ENCODE peak calls at places on chromosomes 16 and 17, in six cellular contexts. J is heart left ventricle, Q is IMR-90, E is lower lobe of right lung, N is adrenal gland, H is colonic mucosa. R is an unnamed sample.

GRCh38 chr16:49632111-49632797 is 223.7 kb downstream of the ZNF423 start:
- DNase-seq in J (no peak), Q (no peak), E (no peak), N (peak), H (no peak), R (peak)

GRCh38 chr17:69430488-69430887 is 16.0 kb downstream of the MAP2K6 start:
- DNase-seq in J (no peak), Q (no peak), E (no peak), N (no peak), H (no peak), R (no peak)

GRCh38 chr17:64401244-64401860 is 10.7 kb upstream of the PECAM1 start:
- DNase-seq in J (no peak), Q (no peak), E (no peak), N (no peak), H (no peak), R (no peak)

GRCh38 chr17:43627657-43628650 is 33.8 kb downstream of the MEOX1 start:
- DNase-seq in J (peak), Q (peak), E (no peak), N (peak), H (no peak), R (no peak)

GRCh38 chr16:80583466-80583865 is 42.7 kb downstream of the DYNLRB2 start:
- DNase-seq in J (no peak), Q (peak), E (no peak), N (peak), H (no peak), R (no peak)

GRCh38 chr16:2787406-2787805 is at the start of gene PRSS33:
- DNase-seq in J (no peak), Q (no peak), E (peak), N (no peak), H (no peak), R (no peak)

GRCh38 chr16:65176603-65177002 is 54.7 kb upstream of the CDH11 start:
- DNase-seq in J (peak), Q (peak), E (no peak), N (peak), H (peak), R (no peak)

GRCh38 chr17:12256380-12256995 is 235.8 kb downstream of the MAP2K4 start:
- DNase-seq in J (no peak), Q (peak), E (no peak), N (peak), H (peak), R (peak)

GRCh38 chr16:90050969-90051368 is 26.2 kb downstream of the PRDM7 start:
- DNase-seq in J (no peak), Q (no peak), E (no peak), N (no peak), H (no peak), R (no peak)

GRCh38 chr16:19071811-19072777 is 4.7 kb downstream of the COQ7 start:
- DNase-seq in J (peak), Q (peak), E (peak), N (peak), H (peak), R (no peak)

GRCh38 chr16:19093631-19094541 is 19.9 kb upstream of the ITPRIPL2 start:
- DNase-seq in J (no peak), Q (no peak), E (no peak), N (no peak), H (no peak), R (peak)

GRCh38 chr16:13956635-13957196 is 36.8 kb downstream of the ERCC4 start:
- DNase-seq in J (no peak), Q (no peak), E (no peak), N (no peak), H (no peak), R (no peak)

GRCh38 chr17:7855643-7856080 is 796 bp downstream of the TMEM88 start:
- DNase-seq in J (peak), Q (no peak), E (no peak), N (peak), H (no peak), R (peak)

GRCh38 chr16:78509965-78510364 is 410.5 kb downstream of the WWOX start:
- DNase-seq in J (no peak), Q (no peak), E (no peak), N (no peak), H (no peak), R (no peak)
- H3K27ac ChIP-seq in J (no peak), Q (no peak), E (no peak), N (no peak), H (no peak), R (no peak)

GRCh38 chr17:74446551-74447500 is 14.9 kb downstream of the GPRC5C start:
- DNase-seq in J (peak), Q (no peak), E (peak), N (peak), H (no peak), R (peak)
- TF ChIP-seq CTCF in J (no peak), Q (no peak), E (no peak), N (no peak), H (no peak), R (peak)

GRCh38 chr16:31074073-31074813 is at the start of the genes ZNF646 and ZNF668:
- DNase-seq in J (peak), Q (peak), E (peak), N (peak), H (peak), R (peak)
- H3K27ac ChIP-seq in J (peak), Q (peak), E (peak), N (peak), H (peak), R (peak)

DNA sequence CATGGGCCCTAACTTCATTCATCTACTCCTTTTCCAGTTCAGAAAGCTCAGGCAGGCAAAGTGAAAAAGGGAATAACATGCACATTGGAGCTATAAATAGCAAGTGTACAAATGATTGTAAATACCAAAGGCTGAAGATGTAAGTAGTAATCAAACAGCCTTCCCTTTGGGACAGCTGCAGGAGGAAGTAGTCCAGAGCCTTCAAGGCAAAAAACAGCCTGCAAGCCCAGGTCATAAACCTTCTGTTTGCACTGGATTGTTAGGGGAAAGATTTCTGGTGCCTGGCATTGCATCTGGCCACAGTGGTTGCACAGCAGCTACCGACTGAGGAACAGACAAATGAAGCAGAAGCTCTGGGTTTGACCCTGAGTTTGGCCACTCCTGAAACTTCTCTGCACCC is 98.6 kb upstream of the PMFBP1 start:
- DNase-seq in J (no peak), Q (no peak), E (no peak), N (no peak), H (peak), R (no peak)
- TF ChIP-seq CTCF in J (no peak), Q (no peak), E (no peak), N (no peak), H (no peak), R (no peak)

DNA sequence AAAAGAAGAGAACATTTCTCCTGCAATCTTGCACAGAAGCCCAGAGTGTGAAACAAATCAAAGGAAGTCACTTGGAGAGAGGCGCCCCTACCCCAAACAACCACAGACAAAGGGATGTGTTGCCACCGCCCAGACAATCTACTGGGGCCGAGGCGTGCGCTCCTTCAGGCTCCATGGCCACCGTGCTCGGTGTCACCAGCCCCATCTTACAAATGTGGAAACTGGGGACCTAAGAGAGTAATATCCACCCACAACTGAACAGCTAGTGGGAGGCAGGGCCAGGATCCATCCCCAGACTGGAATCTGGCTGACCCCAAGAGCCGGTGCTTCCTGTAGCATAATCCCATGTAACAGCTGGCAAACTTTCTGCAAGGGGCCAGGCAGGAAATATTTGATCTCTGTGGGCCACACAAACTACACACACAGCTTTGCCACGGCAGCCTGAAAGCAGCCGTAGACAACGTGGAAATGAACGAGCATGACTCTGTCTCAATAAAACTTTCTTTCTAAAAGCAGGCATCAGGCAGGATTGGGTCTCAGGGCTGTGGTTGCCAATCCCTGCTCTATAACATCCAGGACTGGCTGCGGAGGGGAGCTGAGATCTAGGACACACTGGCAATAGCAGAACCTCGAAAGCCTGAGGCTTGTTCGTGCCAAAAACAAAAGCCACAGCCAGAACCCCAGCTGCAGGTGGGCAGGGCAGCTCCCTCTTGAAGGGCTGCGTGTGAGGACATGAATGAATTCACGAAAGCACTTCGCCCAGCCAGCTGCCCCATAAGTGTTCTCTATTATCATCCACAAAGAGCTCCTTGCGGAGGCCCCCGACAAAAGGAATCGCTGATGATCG is 26.6 kb upstream of the GINS2 start:
- DNase-seq in J (no peak), Q (peak), E (no peak), N (no peak), H (no peak), R (no peak)
- H3K27ac ChIP-seq in J (no peak), Q (no peak), E (no peak), N (no peak), H (no peak), R (no peak)

DNA sequence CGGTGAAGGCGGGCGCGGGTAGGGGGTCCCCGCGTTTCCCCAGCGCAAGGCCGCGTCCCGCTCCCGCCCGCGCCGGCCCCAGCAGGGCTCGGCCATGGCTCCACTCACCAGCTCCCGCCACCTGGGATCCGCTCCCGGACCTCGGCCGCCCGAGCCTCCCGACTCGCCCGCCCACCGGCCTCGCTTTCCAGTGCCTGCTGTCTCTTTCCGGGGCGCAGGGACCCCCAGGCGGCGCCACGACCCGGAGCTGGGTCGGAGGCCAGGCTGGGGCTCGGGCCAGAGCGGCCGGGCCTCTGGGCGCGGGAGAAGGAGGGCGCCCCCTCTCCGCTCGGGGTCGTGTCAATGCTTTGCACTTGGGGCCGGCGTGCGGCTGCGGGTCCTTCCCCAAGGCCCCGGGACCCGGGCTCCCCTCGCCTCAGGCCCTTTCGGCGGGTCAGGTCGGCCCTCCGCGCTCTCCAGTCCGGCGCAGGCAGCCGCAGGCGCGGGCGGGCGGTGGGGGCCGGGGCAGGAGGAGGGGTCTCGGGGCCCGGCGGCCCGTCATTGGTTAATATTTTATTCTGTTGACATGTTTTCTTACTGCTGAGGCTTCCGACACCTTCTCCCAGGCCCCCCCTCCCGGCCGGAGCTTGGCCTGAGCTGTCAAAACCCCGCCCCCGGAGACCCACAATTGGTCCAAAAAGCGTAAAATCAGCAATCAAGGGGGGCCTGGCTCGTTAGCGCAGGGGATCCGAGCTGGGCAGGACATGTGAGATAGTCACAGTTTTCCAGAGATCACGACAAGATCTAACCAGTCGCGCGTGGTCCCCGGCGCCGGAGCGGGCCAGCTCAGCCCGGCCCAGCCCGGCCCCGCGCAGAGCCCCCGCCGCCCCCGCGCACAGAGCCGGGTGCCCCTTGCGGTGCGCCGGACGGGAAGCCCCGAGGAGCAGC is at the start of gene TBX2:
- DNase-seq in J (peak), Q (peak), E (peak), N (peak), H (peak), R (peak)
- TF ChIP-seq CTCF in J (no peak), Q (no peak), E (no peak), N (no peak), H (no peak), R (no peak)

GRCh38 chr16:54986404-54986803 is 55.7 kb downstream of the IRX5 start:
- DNase-seq in J (no peak), Q (no peak), E (no peak), N (no peak), H (no peak), R (no peak)

GRCh38 chr16:54985668-54986067 is 55.0 kb downstream of the IRX5 start:
- DNase-seq in J (no peak), Q (no peak), E (no peak), N (no peak), H (no peak), R (no peak)

GRCh38 chr16:54987081-54987480 is 56.4 kb downstream of the IRX5 start:
- DNase-seq in J (no peak), Q (no peak), E (no peak), N (no peak), H (no peak), R (no peak)

GRCh38 chr16:54993496-54993895 is 62.8 kb downstream of the IRX5 start:
- DNase-seq in J (no peak), Q (no peak), E (no peak), N (no peak), H (no peak), R (no peak)

GRCh38 chr16:54991525-54991924 is 60.9 kb downstream of the IRX5 start:
- DNase-seq in J (no peak), Q (no peak), E (no peak), N (no peak), H (no peak), R (no peak)
- H3K27ac ChIP-seq in J (no peak), Q (no peak), E (no peak), N (no peak), H (no peak), R (no peak)